ENCODE peak calls at places on chromosomes 3 and 15, in seven cellular contexts. One of them, this sample, is unnamed.

GRCh38 chr3:107522510-107523360 is at the start of gene BBX:
- DNase-seq in A549: peak; percentile 84
- DNase-seq in upper lobe of right lung: peak; percentile 94
- DNase-seq in H1: peak; percentile 96
- DNase-seq in astrocyte of the spinal cord: peak; percentile 99
- DNase-seq in ascending aorta: peak; percentile 85
- DNase-seq in GM12865: peak; percentile 98
- DNase-seq in this sample: peak; percentile 79

GRCh38 chr15:35443376-35443775 is 102.6 kb downstream of the DPH6 start:
- DNase-seq in H1: no peak
- DNase-seq in upper lobe of right lung: no peak
- DNase-seq in A549: no peak
- DNase-seq in GM12865: no peak
- DNase-seq in astrocyte of the spinal cord: no peak
- DNase-seq in ascending aorta: no peak
- DNase-seq in this sample: no peak

GRCh38 chr15:98803228-98804056 is 155.1 kb downstream of the IGF1R start:
- DNase-seq in upper lobe of right lung: no peak
- DNase-seq in GM12865: no peak
- DNase-seq in H1: no peak
- DNase-seq in astrocyte of the spinal cord: peak; percentile 59
- DNase-seq in ascending aorta: no peak
- DNase-seq in A549: no peak
- DNase-seq in this sample: no peak

GRCh38 chr15:40847225-40847961 is 3.5 kb downstream of the SPINT1 start:
- DNase-seq in GM12865: peak; percentile 66
- DNase-seq in upper lobe of right lung: peak; percentile 87
- DNase-seq in ascending aorta: no peak
- DNase-seq in astrocyte of the spinal cord: no peak
- DNase-seq in H1: no peak
- DNase-seq in A549: peak; percentile 38
- DNase-seq in this sample: peak; percentile 73

GRCh38 chr3:149221783-149222517 is at the start of gene CP:
- DNase-seq in ascending aorta: no peak
- DNase-seq in astrocyte of the spinal cord: no peak
- DNase-seq in upper lobe of right lung: no peak
- DNase-seq in A549: no peak
- DNase-seq in H1: no peak
- DNase-seq in GM12865: no peak
- DNase-seq in this sample: no peak

GRCh38 chr15:43346305-43346704 is 15.9 kb upstream of the LCMT2 start:
- DNase-seq in upper lobe of right lung: no peak
- DNase-seq in ascending aorta: no peak
- DNase-seq in A549: no peak
- DNase-seq in GM12865: no peak
- DNase-seq in H1: no peak
- DNase-seq in astrocyte of the spinal cord: no peak
- DNase-seq in this sample: no peak

GRCh38 chr3:133868758-133869429 is 26.8 kb downstream of the RAB6B start:
- DNase-seq in upper lobe of right lung: peak; percentile 38
- DNase-seq in astrocyte of the spinal cord: no peak
- DNase-seq in H1: no peak
- DNase-seq in GM12865: no peak
- DNase-seq in A549: no peak
- DNase-seq in ascending aorta: no peak
- DNase-seq in this sample: no peak

GRCh38 chr15:62066663-62067447 is at the start of gene C2CD4A:
- DNase-seq in H1: peak; percentile 87
- DNase-seq in ascending aorta: no peak
- DNase-seq in upper lobe of right lung: peak; percentile 87
- DNase-seq in A549: peak; percentile 27
- DNase-seq in astrocyte of the spinal cord: peak; percentile 55
- DNase-seq in GM12865: peak; percentile 40
- DNase-seq in this sample: peak; percentile 33

GRCh38 chr15:80895965-80896364 is 93.7 kb downstream of the MESD start:
- DNase-seq in GM12865: no peak
- DNase-seq in astrocyte of the spinal cord: no peak
- DNase-seq in A549: no peak
- DNase-seq in H1: no peak
- DNase-seq in ascending aorta: no peak
- DNase-seq in upper lobe of right lung: no peak
- DNase-seq in this sample: no peak

GRCh38 chr3:113695818-113696645 is at the start of gene USF3:
- DNase-seq in GM12865: peak; percentile 90
- DNase-seq in A549: peak; percentile 79
- DNase-seq in ascending aorta: no peak
- DNase-seq in H1: peak; percentile 78
- DNase-seq in astrocyte of the spinal cord: peak; percentile 52
- DNase-seq in upper lobe of right lung: peak; percentile 91
- DNase-seq in this sample: peak; percentile 96

GRCh38 chr15:74400313-74400850 is 32.9 kb upstream of the CYP11A1 start:
- DNase-seq in ascending aorta: no peak
- DNase-seq in upper lobe of right lung: no peak
- DNase-seq in astrocyte of the spinal cord: no peak
- DNase-seq in H1: no peak
- DNase-seq in GM12865: no peak
- DNase-seq in A549: no peak
- DNase-seq in this sample: no peak

GRCh38 chr15:80605591-80606150 is 89.4 kb upstream of the ABHD17C start:
- DNase-seq in GM12865: no peak
- DNase-seq in A549: no peak
- DNase-seq in ascending aorta: no peak
- DNase-seq in upper lobe of right lung: no peak
- DNase-seq in H1: peak; percentile 13
- DNase-seq in astrocyte of the spinal cord: no peak
- DNase-seq in this sample: no peak

GRCh38 chr3:171200052-171201029 is 173.8 kb upstream of the SLC2A2 start:
- DNase-seq in ascending aorta: no peak
- DNase-seq in H1: no peak
- DNase-seq in upper lobe of right lung: no peak
- DNase-seq in astrocyte of the spinal cord: peak; percentile 23
- DNase-seq in GM12865: no peak
- DNase-seq in A549: no peak
- DNase-seq in this sample: no peak

GRCh38 chr3:64238971-64239667 is 13.9 kb upstream of the PRICKLE2 start:
- DNase-seq in ascending aorta: no peak
- DNase-seq in astrocyte of the spinal cord: peak; percentile 98
- DNase-seq in GM12865: no peak
- DNase-seq in A549: peak; percentile 57
- DNase-seq in H1: peak; percentile 67
- DNase-seq in upper lobe of right lung: peak; percentile 69
- DNase-seq in this sample: no peak

GRCh38 chr3:36907911-36908646 is 36.8 kb downstream of the TRANK1 start:
- DNase-seq in astrocyte of the spinal cord: peak; percentile 71
- DNase-seq in A549: peak; percentile 79
- DNase-seq in GM12865: peak; percentile 66
- DNase-seq in ascending aorta: peak; percentile 22
- DNase-seq in H1: no peak
- DNase-seq in upper lobe of right lung: no peak
- DNase-seq in this sample: no peak

GRCh38 chr3:153284282-153284938 is 122.4 kb downstream of the RAP2B start:
- DNase-seq in GM12865: peak; percentile 59
- DNase-seq in upper lobe of right lung: peak; percentile 68
- DNase-seq in A549: peak; percentile 49
- DNase-seq in ascending aorta: peak; percentile 55
- DNase-seq in H1: no peak
- DNase-seq in astrocyte of the spinal cord: peak; percentile 85
- DNase-seq in this sample: no peak

GRCh38 chr15:91336691-91337090 is 236.6 kb downstream of the SV2B start:
- DNase-seq in H1: no peak
- DNase-seq in GM12865: no peak
- DNase-seq in upper lobe of right lung: no peak
- DNase-seq in ascending aorta: no peak
- DNase-seq in A549: no peak
- DNase-seq in astrocyte of the spinal cord: no peak
- DNase-seq in this sample: no peak

GRCh38 chr3:196609343-196609775 is 30.1 kb upstream of the NRROS start:
- DNase-seq in astrocyte of the spinal cord: peak; percentile 76
- DNase-seq in H1: peak; percentile 97
- DNase-seq in A549: peak; percentile 80
- DNase-seq in GM12865: peak; percentile 93
- DNase-seq in upper lobe of right lung: peak; percentile 96
- DNase-seq in ascending aorta: peak; percentile 46
- DNase-seq in this sample: peak; percentile 86

GRCh38 chr3:142852009-142852408 is 36.9 kb downstream of the PCOLCE2 start:
- DNase-seq in A549: no peak
- DNase-seq in ascending aorta: no peak
- DNase-seq in astrocyte of the spinal cord: no peak
- DNase-seq in H1: no peak
- DNase-seq in GM12865: peak; percentile 8
- DNase-seq in upper lobe of right lung: no peak
- DNase-seq in this sample: peak; percentile 24

GRCh38 chr15:64749167-64749566 is 26.2 kb downstream of the RBPMS2 start:
- DNase-seq in A549: no peak
- DNase-seq in ascending aorta: no peak
- DNase-seq in H1: no peak
- DNase-seq in GM12865: no peak
- DNase-seq in upper lobe of right lung: no peak
- DNase-seq in astrocyte of the spinal cord: peak; percentile 36
- DNase-seq in this sample: no peak

GRCh38 chr3:190026154-190026553 is 94.5 kb downstream of the P3H2 start:
- DNase-seq in upper lobe of right lung: no peak
- DNase-seq in ascending aorta: no peak
- DNase-seq in A549: no peak
- DNase-seq in astrocyte of the spinal cord: no peak
- DNase-seq in GM12865: no peak
- DNase-seq in H1: no peak
- DNase-seq in this sample: no peak

GRCh38 chr15:68220489-68220888 is 9.0 kb downstream of the CLN6 start:
- DNase-seq in H1: no peak
- DNase-seq in astrocyte of the spinal cord: no peak
- DNase-seq in upper lobe of right lung: no peak
- DNase-seq in GM12865: no peak
- DNase-seq in ascending aorta: no peak
- DNase-seq in A549: no peak
- DNase-seq in this sample: no peak

GRCh38 chr3:44961888-44962287 is 14.1 kb downstream of the ZDHHC3 start:
- DNase-seq in H1: no peak
- DNase-seq in upper lobe of right lung: no peak
- DNase-seq in astrocyte of the spinal cord: no peak
- DNase-seq in A549: no peak
- DNase-seq in ascending aorta: no peak
- DNase-seq in GM12865: no peak
- DNase-seq in this sample: no peak

GRCh38 chr3:44962606-44963393 is 13.2 kb downstream of the ZDHHC3 start:
- DNase-seq in astrocyte of the spinal cord: no peak
- DNase-seq in A549: no peak
- DNase-seq in ascending aorta: no peak
- DNase-seq in GM12865: no peak
- DNase-seq in upper lobe of right lung: no peak
- DNase-seq in H1: no peak
- DNase-seq in this sample: no peak

GRCh38 chr3:44966795-44967278 is 9.1 kb downstream of the ZDHHC3 start:
- DNase-seq in GM12865: peak; percentile 37
- DNase-seq in H1: no peak
- DNase-seq in upper lobe of right lung: no peak
- DNase-seq in astrocyte of the spinal cord: no peak
- DNase-seq in ascending aorta: no peak
- DNase-seq in A549: no peak
- DNase-seq in this sample: no peak

GRCh38 chr3:44963571-44964325 is 12.2 kb downstream of the ZDHHC3 start:
- DNase-seq in H1: no peak
- DNase-seq in A549: no peak
- DNase-seq in upper lobe of right lung: no peak
- DNase-seq in ascending aorta: no peak
- DNase-seq in GM12865: no peak
- DNase-seq in astrocyte of the spinal cord: no peak
- DNase-seq in this sample: no peak

GRCh38 chr3:44965165-44965564 is 10.8 kb downstream of the ZDHHC3 start:
- DNase-seq in GM12865: no peak
- DNase-seq in upper lobe of right lung: no peak
- DNase-seq in ascending aorta: no peak
- DNase-seq in H1: no peak
- DNase-seq in astrocyte of the spinal cord: no peak
- DNase-seq in A549: no peak
- DNase-seq in this sample: no peak
- TF ChIP-seq CTCF in GM12865: no peak
- TF ChIP-seq CTCF in upper lobe of right lung: no peak
- TF ChIP-seq CTCF in ascending aorta: no peak
- TF ChIP-seq CTCF in H1: no peak
- TF ChIP-seq CTCF in astrocyte of the spinal cord: no peak
- TF ChIP-seq CTCF in A549: no peak
- TF ChIP-seq CTCF in this sample: no peak

GRCh38 chr3:52845691-52846426 is 11.0 kb upstream of the MUSTN1 start:
- DNase-seq in GM12865: no peak
- DNase-seq in H1: peak; percentile 79
- DNase-seq in upper lobe of right lung: no peak
- DNase-seq in A549: peak; percentile 8
- DNase-seq in ascending aorta: no peak
- DNase-seq in astrocyte of the spinal cord: no peak
- DNase-seq in this sample: no peak
- TF ChIP-seq CTCF in GM12865: peak; percentile 57
- TF ChIP-seq CTCF in H1: peak; percentile 20
- TF ChIP-seq CTCF in upper lobe of right lung: peak; percentile 53
- TF ChIP-seq CTCF in A549: no peak
- TF ChIP-seq CTCF in ascending aorta: peak; percentile 47
- TF ChIP-seq CTCF in astrocyte of the spinal cord: peak; percentile 38
- TF ChIP-seq CTCF in this sample: peak; percentile 26

GRCh38 chr3:152222327-152222726 is 46.4 kb upstream of the MBNL1 start:
- DNase-seq in ascending aorta: no peak
- DNase-seq in GM12865: peak; percentile 18
- DNase-seq in astrocyte of the spinal cord: peak; percentile 29
- DNase-seq in H1: no peak
- DNase-seq in A549: no peak
- DNase-seq in upper lobe of right lung: no peak
- DNase-seq in this sample: no peak

GRCh38 chr3:152230367-152230766 is 38.4 kb upstream of the MBNL1 start:
- DNase-seq in A549: no peak
- DNase-seq in GM12865: no peak
- DNase-seq in ascending aorta: no peak
- DNase-seq in upper lobe of right lung: no peak
- DNase-seq in astrocyte of the spinal cord: no peak
- DNase-seq in H1: no peak
- DNase-seq in this sample: no peak

GRCh38 chr3:152219769-152220255 is 48.9 kb upstream of the MBNL1 start:
- DNase-seq in upper lobe of right lung: no peak
- DNase-seq in ascending aorta: no peak
- DNase-seq in H1: no peak
- DNase-seq in GM12865: no peak
- DNase-seq in astrocyte of the spinal cord: no peak
- DNase-seq in A549: no peak
- DNase-seq in this sample: no peak

GRCh38 chr3:152229692-152230091 is 39.0 kb upstream of the MBNL1 start:
- DNase-seq in ascending aorta: no peak
- DNase-seq in upper lobe of right lung: no peak
- DNase-seq in astrocyte of the spinal cord: no peak
- DNase-seq in H1: no peak
- DNase-seq in GM12865: no peak
- DNase-seq in A549: no peak
- DNase-seq in this sample: no peak

GRCh38 chr3:152225176-152225575 is 43.6 kb upstream of the MBNL1 start:
- DNase-seq in GM12865: no peak
- DNase-seq in H1: no peak
- DNase-seq in ascending aorta: no peak
- DNase-seq in upper lobe of right lung: no peak
- DNase-seq in A549: no peak
- DNase-seq in astrocyte of the spinal cord: peak; percentile 36
- DNase-seq in this sample: no peak
- TF ChIP-seq CTCF in GM12865: no peak
- TF ChIP-seq CTCF in H1: no peak
- TF ChIP-seq CTCF in ascending aorta: no peak
- TF ChIP-seq CTCF in upper lobe of right lung: no peak
- TF ChIP-seq CTCF in A549: no peak
- TF ChIP-seq CTCF in astrocyte of the spinal cord: no peak
- TF ChIP-seq CTCF in this sample: no peak

GRCh38 chr3:195154111-195154791 is 116.7 kb downstream of the XXYLT1 start:
- DNase-seq in ascending aorta: no peak
- DNase-seq in astrocyte of the spinal cord: peak; percentile 54
- DNase-seq in upper lobe of right lung: no peak
- DNase-seq in GM12865: no peak
- DNase-seq in A549: no peak
- DNase-seq in H1: no peak
- DNase-seq in this sample: no peak
- TF ChIP-seq CTCF in ascending aorta: no peak
- TF ChIP-seq CTCF in astrocyte of the spinal cord: no peak
- TF ChIP-seq CTCF in upper lobe of right lung: no peak
- TF ChIP-seq CTCF in GM12865: no peak
- TF ChIP-seq CTCF in A549: no peak
- TF ChIP-seq CTCF in H1: no peak
- TF ChIP-seq CTCF in this sample: no peak